ENCODE peak calls at places on chromosomes 11 and 22, in nine cellular contexts. R is stomach, M is K562, O is GM12878, E is sigmoid colon, I is SK-N-SH, H is H1, K is HepG2, G is suprapubic skin. N is an unnamed sample.

GRCh38 chr11:35389112-35389511 is 30.2 kb downstream of the SLC1A2 start:
- DNase-seq in R (no peak), M (no peak), O (no peak), E (no peak), I (no peak), H (no peak), K (no peak), G (no peak), N (no peak)

GRCh38 chr11:114929351-114929750 is 251.0 kb downstream of the NXPE2 start:
- DNase-seq in R (no peak), M (no peak), O (no peak), E (no peak), I (no peak), H (no peak), K (no peak), G (no peak), N (no peak)

GRCh38 chr11:18392434-18393321 is 1.7 kb upstream of the LDHA start:
- DNase-seq in R (no peak), M (no peak), O (no peak), E (no peak), I (no peak), H (no peak), K (no peak), G (no peak), N (no peak)

GRCh38 chr11:13384837-13385417 is 78.1 kb downstream of the BTBD10 start:
- DNase-seq in R (no peak), M (peak), O (peak), E (no peak), I (peak), H (peak), K (peak), G (no peak), N (peak)

GRCh38 chr22:37248251-37248650 is 4.2 kb upstream of the RAC2 start:
- DNase-seq in R (no peak), M (no peak), O (no peak), E (no peak), I (no peak), H (no peak), K (no peak), G (no peak), N (no peak)

GRCh38 chr11:12088047-12088481 is 22.3 kb upstream of the MICAL2 start:
- DNase-seq in R (no peak), M (peak), O (no peak), E (peak), I (no peak), H (no peak), K (no peak), G (no peak), N (peak)

GRCh38 chr22:37887610-37888378 is 18.3 kb upstream of the MICALL1 start:
- DNase-seq in R (no peak), M (no peak), O (no peak), E (peak), I (no peak), H (no peak), K (no peak), G (no peak), N (no peak)

GRCh38 chr11:122920579-122920978 is 38.0 kb downstream of the JHY start:
- DNase-seq in R (no peak), M (no peak), O (no peak), E (no peak), I (no peak), H (no peak), K (no peak), G (no peak), N (no peak)

GRCh38 chr22:46088541-46089311 is 61.6 kb upstream of the PPARA start:
- DNase-seq in R (peak), M (no peak), O (no peak), E (peak), I (no peak), H (no peak), K (no peak), G (peak), N (no peak)

GRCh38 chr22:43118024-43118849 is 7.7 kb downstream of the BIK start:
- DNase-seq in R (peak), M (no peak), O (no peak), E (no peak), I (no peak), H (no peak), K (peak), G (no peak), N (peak)

GRCh38 chr22:25172153-25172552 is 27.5 kb upstream of the CRYBB3 start:
- DNase-seq in R (peak), M (peak), O (no peak), E (no peak), I (peak), H (no peak), K (peak), G (no peak), N (peak)
- TF ChIP-seq POLR2AphosphoS5 in R (no peak), M (no peak), O (no peak), E (no peak), I (no peak), H (no peak), K (no peak), G (no peak), N (no peak)

GRCh38 chr11:1502168-1502955 is 15.8 kb upstream of the MOB2 start:
- DNase-seq in R (no peak), M (no peak), O (no peak), E (no peak), I (no peak), H (no peak), K (no peak), G (no peak), N (no peak)
- TF ChIP-seq EP300 in R (no peak), M (no peak), O (no peak), E (no peak), I (no peak), H (no peak), K (no peak), G (no peak), N (no peak)

GRCh38 chr11:116373545-116373944 is 399.2 kb downstream of the BUD13 start:
- DNase-seq in R (no peak), M (no peak), O (no peak), E (no peak), I (no peak), H (no peak), K (no peak), G (no peak), N (no peak)
- TF ChIP-seq POLR2AphosphoS5 in R (no peak), M (no peak), O (no peak), E (no peak), I (no peak), H (no peak), K (no peak), G (no peak), N (no peak)

DNA sequence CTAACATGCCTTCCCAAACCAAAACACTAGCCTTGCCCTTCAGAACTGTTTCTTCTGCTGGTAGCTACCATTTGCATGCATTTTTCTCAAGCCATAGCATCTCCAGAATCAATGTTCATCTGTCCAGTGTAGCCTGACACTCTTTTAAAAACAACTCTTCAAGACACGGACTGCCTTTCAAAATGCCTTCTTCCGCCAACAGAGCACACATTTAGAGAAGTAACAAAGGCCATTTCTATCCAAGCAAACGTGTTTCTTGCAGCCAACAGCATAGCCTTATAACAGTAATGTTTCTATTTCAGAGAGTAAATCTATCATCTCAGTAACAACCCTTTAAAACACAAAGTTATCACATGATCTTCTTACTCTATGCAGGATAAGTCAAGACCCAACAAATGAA is 143.3 kb upstream of the MTMR2 start:
- DNase-seq in R (no peak), M (no peak), O (no peak), E (no peak), I (no peak), H (no peak), K (no peak), G (no peak), N (no peak)
- TF ChIP-seq EP300 in R (no peak), M (no peak), O (no peak), E (no peak), I (no peak), H (no peak), K (no peak), G (no peak), N (no peak)

GRCh38 chr22:24429411-24430365 is 2.3 kb downstream of the ADORA2A start:
- DNase-seq in R (peak), M (no peak), O (no peak), E (peak), I (peak), H (no peak), K (no peak), G (no peak), N (no peak)
- TF ChIP-seq POLR2AphosphoS5 in R (no peak), M (no peak), O (no peak), E (no peak), I (no peak), H (no peak), K (no peak), G (no peak), N (no peak)